ENCODE peak calls at places on chromosomes 16 and 17, in eight cellular contexts. Z, B, T, M, P, E, L and G are unnamed samples.

GRCh38 chr17:67136191-67137025 is 92.1 kb downstream of the CACNG1 start:
- DNase-seq in Z (no peak), B (no peak), T (no peak), M (no peak), P (no peak), E (no peak), L (no peak), G (no peak)

GRCh38 chr17:40091691-40092397 is 8.5 kb downstream of the NR1D1 start:
- DNase-seq in Z (peak; percentile 81), B (peak; percentile 57), T (no peak), M (no peak), P (no peak), E (no peak), L (peak; percentile 54), G (no peak)

GRCh38 chr17:45284176-45285140 is 22.6 kb upstream of the SPATA32 start:
- DNase-seq in Z (no peak), B (no peak), T (peak; percentile 55), M (peak; percentile 13), P (no peak), E (no peak), L (peak; percentile 46), G (no peak)

GRCh38 chr16:81623365-81624102 is 155.6 kb upstream of the PLCG2 start:
- DNase-seq in Z (peak; percentile 76), B (no peak), T (peak; percentile 55), M (peak; percentile 46), P (no peak), E (peak; percentile 24), L (no peak), G (no peak)

GRCh38 chr16:87129771-87130170 is 187.4 kb downstream of the C16orf95 start:
- DNase-seq in Z (no peak), B (no peak), T (no peak), M (no peak), P (no peak), E (no peak), L (no peak), G (no peak)

GRCh38 chr17:73096866-73097265 is 4.4 kb upstream of the SLC39A11 start:
- DNase-seq in Z (no peak), B (no peak), T (no peak), M (no peak), P (no peak), E (no peak), L (no peak), G (peak; percentile 47)

GRCh38 chr17:21399476-21400203 is 23.5 kb downstream of the KCNJ12 start:
- DNase-seq in Z (no peak), B (no peak), T (no peak), M (no peak), P (no peak), E (no peak), L (no peak), G (no peak)

GRCh38 chr16:20383106-20384029 is 21.2 kb downstream of the PDILT start:
- DNase-seq in Z (peak; percentile 84), B (peak; percentile 67), T (peak; percentile 43), M (peak; percentile 1), P (no peak), E (no peak), L (peak; percentile 88), G (peak; percentile 8)

GRCh38 chr16:64339052-64339770 is 782.7 kb downstream of the CDH11 start:
- DNase-seq in Z (no peak), B (no peak), T (no peak), M (no peak), P (no peak), E (no peak), L (no peak), G (no peak)

GRCh38 chr17:45319239-45319703 is 2.5 kb upstream of the MAP3K14 start:
- DNase-seq in Z (no peak), B (no peak), T (no peak), M (no peak), P (no peak), E (no peak), L (peak; percentile 43), G (no peak)

GRCh38 chr17:29069526-29070041 is 26.6 kb downstream of the PIPOX start:
- DNase-seq in Z (no peak), B (no peak), T (no peak), M (no peak), P (no peak), E (no peak), L (no peak), G (no peak)

GRCh38 chr17:58289869-58290268 is 9.1 kb upstream of the MPO start:
- DNase-seq in Z (no peak), B (no peak), T (no peak), M (no peak), P (no peak), E (no peak), L (no peak), G (no peak)

GRCh38 chr17:71224824-71225575 is 895.8 kb upstream of the SOX9 start:
- DNase-seq in Z (no peak), B (no peak), T (no peak), M (no peak), P (no peak), E (no peak), L (peak; percentile 12), G (no peak)

GRCh38 chr17:55446581-55447205 is 25.1 kb upstream of the MMD start:
- DNase-seq in Z (no peak), B (no peak), T (no peak), M (no peak), P (no peak), E (no peak), L (no peak), G (no peak)

GRCh38 chr16:54245788-54246453 is 40.7 kb downstream of the IRX3 start:
- DNase-seq in Z (no peak), B (no peak), T (no peak), M (no peak), P (no peak), E (no peak), L (no peak), G (no peak)

GRCh38 chr17:47305302-47305923 is 18.3 kb upstream of the EFCAB13 start:
- DNase-seq in Z (no peak), B (no peak), T (no peak), M (no peak), P (no peak), E (no peak), L (no peak), G (no peak)

GRCh38 chr16:64440421-64440831 is 681.4 kb downstream of the CDH11 start:
- DNase-seq in Z (peak; percentile 51), B (no peak), T (no peak), M (no peak), P (no peak), E (no peak), L (peak; percentile 13), G (no peak)

GRCh38 chr17:68981288-68981687 is 26.1 kb upstream of the ABCA8 start:
- DNase-seq in Z (peak; percentile 88), B (peak; percentile 45), T (no peak), M (no peak), P (no peak), E (no peak), L (peak; percentile 33), G (no peak)

GRCh38 chr16:67013238-67013822 is 15.6 kb upstream of the CBFB start:
- DNase-seq in Z (no peak), B (no peak), T (no peak), M (no peak), P (no peak), E (no peak), L (no peak), G (no peak)

DNA sequence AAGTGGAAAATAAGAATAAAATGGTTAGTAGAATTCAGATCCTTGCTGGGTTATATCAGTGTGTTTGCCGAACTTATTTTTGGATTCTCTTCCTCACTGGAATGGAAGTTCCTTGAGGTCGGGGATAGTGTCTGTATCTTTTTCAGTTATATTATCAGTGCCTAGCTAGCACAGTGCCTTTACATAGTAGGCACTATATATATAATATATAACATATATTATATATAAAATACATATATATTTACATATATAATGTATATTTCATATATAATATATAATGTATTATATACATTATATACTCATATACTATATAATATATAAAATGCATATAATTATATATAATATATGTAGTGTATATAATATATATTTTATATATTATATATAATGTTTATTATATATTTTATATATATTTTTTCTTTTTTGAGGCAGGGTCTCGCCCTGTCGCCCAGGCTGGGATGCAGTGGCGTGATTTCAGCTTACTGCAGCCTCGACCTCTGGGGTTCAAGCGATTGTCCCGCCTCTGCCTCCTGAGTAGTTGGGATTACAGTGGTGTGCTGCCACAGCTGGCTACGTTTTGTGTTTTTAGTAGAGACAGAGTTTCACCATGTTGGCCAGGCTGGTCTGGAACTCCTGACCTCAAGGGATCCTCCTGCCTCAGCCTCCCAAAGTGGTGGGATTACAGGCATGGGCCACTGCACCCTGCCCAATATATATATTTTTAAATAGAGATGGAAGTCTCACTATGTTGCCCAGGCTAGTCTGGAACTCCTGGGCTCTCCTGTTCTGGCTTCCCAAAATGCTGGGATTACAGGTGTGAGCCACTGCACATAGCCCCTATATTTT is 3.2 kb downstream of the NFATC3 start:
- DNase-seq in Z (no peak), B (no peak), T (no peak), M (no peak), P (no peak), E (no peak), L (no peak), G (no peak)
- H3K4me1 ChIP-seq in Z (peaks cover 22% of the 10 kb centered on the region), B (no peaks in the 10 kb centered on the region), T (peaks cover 62% of the 10 kb centered on the region), M (peaks cover 31% of the 10 kb centered on the region), P (peaks cover 19% of the 10 kb centered on the region), E (peaks cover 74% of the 10 kb centered on the region), L (peaks cover 54% of the 10 kb centered on the region), G (peaks cover 53% of the 10 kb centered on the region)

GRCh38 chr16:31182391-31182790 is 2.5 kb downstream of the FUS start:
- DNase-seq in Z (no peak), B (no peak), T (no peak), M (no peak), P (no peak), E (no peak), L (no peak), G (no peak)
- H3K4me1 ChIP-seq in Z (peaks cover 25% of the 10 kb centered on the region), B (peaks cover 10% of the 10 kb centered on the region), T (peaks cover 75% of the 10 kb centered on the region), M (peaks cover 50% of the 10 kb centered on the region), P (peaks cover 24% of the 10 kb centered on the region), E (peaks cover 74% of the 10 kb centered on the region), L (peaks cover 31% of the 10 kb centered on the region), G (peaks cover 39% of the 10 kb centered on the region)

DNA sequence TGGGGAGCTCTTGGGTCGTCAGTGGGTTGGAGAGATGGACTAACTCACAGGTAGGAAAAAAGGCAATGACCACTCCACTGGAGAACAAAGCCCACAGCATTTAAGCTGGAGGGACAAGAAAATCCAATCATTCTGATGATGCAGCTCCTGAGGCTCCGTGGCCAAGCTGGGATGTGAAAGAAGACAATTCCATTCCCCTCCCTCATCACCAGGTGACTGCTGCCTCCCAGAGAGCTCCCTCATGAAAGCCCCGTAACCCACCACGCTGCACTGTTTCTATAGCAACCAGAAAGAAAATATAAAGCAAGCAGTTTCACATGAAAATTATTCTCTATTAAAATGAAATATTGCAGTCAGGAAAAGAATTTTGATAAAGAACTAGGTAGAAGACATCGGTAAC is 15.2 kb downstream of the ANKRD11 start:
- DNase-seq in Z (no peak), B (no peak), T (no peak), M (no peak), P (no peak), E (no peak), L (no peak), G (no peak)
- H3K4me1 ChIP-seq in Z (peaks cover 12% of the 10 kb centered on the region), B (peaks cover 3% of the 10 kb centered on the region), T (peaks cover 90% of the 10 kb centered on the region), M (peaks cover 76% of the 10 kb centered on the region), P (peaks cover 56% of the 10 kb centered on the region), E (peaks cover 89% of the 10 kb centered on the region), L (peaks cover 79% of the 10 kb centered on the region), G (peaks cover 71% of the 10 kb centered on the region)

DNA sequence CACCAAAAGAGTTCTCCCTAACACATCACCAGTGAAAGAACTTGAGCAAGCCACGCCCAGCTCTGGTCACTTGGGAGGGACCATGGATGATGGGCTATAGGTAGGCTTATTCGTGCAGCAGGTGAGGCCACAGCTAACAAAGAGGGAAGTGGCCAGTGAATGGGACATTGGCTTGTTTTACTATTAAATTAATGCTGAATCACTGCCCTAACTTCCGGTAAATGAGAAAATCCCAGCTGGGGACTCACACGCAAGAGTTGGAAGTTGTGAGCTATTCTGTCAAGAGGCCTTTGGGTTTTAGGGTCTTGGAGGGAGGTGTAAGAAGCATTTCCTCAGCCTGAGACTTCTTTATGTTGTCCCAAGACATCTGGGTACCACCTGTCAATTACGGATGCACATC is 315.3 kb downstream of the XYLT1 start:
- DNase-seq in Z (no peak), B (no peak), T (no peak), M (no peak), P (no peak), E (no peak), L (no peak), G (no peak)
- H3K4me1 ChIP-seq in Z (no peaks in the 10 kb centered on the region), B (no peaks in the 10 kb centered on the region), T (no peaks in the 10 kb centered on the region), M (no peaks in the 10 kb centered on the region), P (no peaks in the 10 kb centered on the region), E (no peaks in the 10 kb centered on the region), L (no peaks in the 10 kb centered on the region), G (no peaks in the 10 kb centered on the region)